ENCODE peak calls at places on chromosomes 2 and 18, in four cellular contexts. H is mammary epithelial cell, N is AML-193, A is activated T-cell treated with anti-CD3 and anti-CD28 coated beads for 4 hours. Y is an unnamed sample.
A peak's percentile ranks its signal among the peaks of the same experiment; 100 is the strongest.

GRCh38 chr18:77248873-77249582 is 620 bp upstream of the GALR1 start:
- DNase-seq in A (no peak), N (no peak), H (no peak), Y (no peak)

GRCh38 chr2:105737980-105738657 is 6.6 kb upstream of the NCK2 start:
- DNase-seq in H (peak; percentile 46), A (no peak), N (no peak), Y (no peak)

GRCh38 chr2:54212456-54212855 is 43.6 kb downstream of the TSPYL6 start:
- DNase-seq in N (peak; percentile 10), A (no peak), H (peak; percentile 82), Y (no peak)

GRCh38 chr2:137693521-137693920 is 270.8 kb upstream of the HNMT start:
- DNase-seq in N (no peak), H (no peak), A (no peak), Y (no peak)

GRCh38 chr2:9702604-9703084 is 71.8 kb upstream of the YWHAQ start:
- DNase-seq in H (no peak), N (no peak), A (no peak), Y (no peak)

GRCh38 chr18:50527636-50528307 is 32.1 kb upstream of the MAPK4 start:
- DNase-seq in N (no peak), A (no peak), H (no peak), Y (no peak)

GRCh38 chr18:45540146-45540545 is 75.1 kb upstream of the SLC14A2 start:
- DNase-seq in N (no peak), A (no peak), H (no peak), Y (no peak)

GRCh38 chr18:47397671-47398319 is 146.3 kb upstream of the SKOR2 start:
- DNase-seq in N (peak; percentile 7), H (no peak), A (no peak), Y (peak; percentile 32)

GRCh38 chr2:191064590-191064989 is 50.6 kb upstream of the STAT1 start:
- DNase-seq in H (no peak), A (no peak), N (no peak), Y (no peak)

GRCh38 chr2:200791905-200792304 is 19.8 kb upstream of the BZW1 start:
- DNase-seq in A (no peak), H (no peak), N (no peak), Y (no peak)

GRCh38 chr18:8299054-8299708 is 310.1 kb upstream of the RAB12 start:
- DNase-seq in H (no peak), A (no peak), N (no peak), Y (no peak)

GRCh38 chr2:44952143-44952805 is 10.8 kb downstream of the SIX3 start:
- DNase-seq in H (peak; percentile 41), N (no peak), A (no peak), Y (peak; percentile 81)

GRCh38 chr2:209259767-209260166 is 164.1 kb upstream of the MAP2 start:
- DNase-seq in N (no peak), H (no peak), A (no peak), Y (no peak)

GRCh38 chr2:241841181-241842066 is 17.3 kb downstream of the PDCD1 start:
- DNase-seq in H (no peak), N (no peak), A (no peak), Y (no peak)

GRCh38 chr2:201320701-201321100 is 36.4 kb downstream of the FLACC1 start:
- DNase-seq in A (no peak), H (no peak), N (no peak), Y (no peak)

GRCh38 chr2:205462681-205463345 is 219.5 kb upstream of the NRP2 start:
- DNase-seq in A (no peak), N (no peak), H (no peak), Y (no peak)

GRCh38 chr2:197209742-197210408 is 100.7 kb downstream of the ANKRD44 start:
- DNase-seq in N (no peak), H (peak; percentile 35), A (no peak), Y (no peak)

GRCh38 chr2:186460465-186460864 is 25.6 kb upstream of the ZC3H15 start:
- DNase-seq in A (no peak), H (no peak), N (peak; percentile 18), Y (peak; percentile 67)

GRCh38 chr2:96163768-96164429 is 18.7 kb upstream of the DUSP2 start:
- DNase-seq in A (peak; percentile 84), H (no peak), N (no peak), Y (no peak)

GRCh38 chr18:9712130-9712577 is 4.1 kb downstream of the RAB31 start:
- DNase-seq in H (no peak), A (no peak), N (no peak), Y (no peak)

Y was measured in Kasumi-1.